ENCODE peak calls at places on chromosomes 2 and 18, in four cellular contexts. U is cardiac fibroblast, S is DND-41, N is AG08395. R is an unnamed sample.

GRCh38 chr2:144514731-144515424 is 5.0 kb downstream of the ZEB2 start:
- DNase-seq in S (no peak), U (peak), N (no peak), R (no peak)

GRCh38 chr2:234974501-234975385 is 22.9 kb downstream of the SH3BP4 start:
- DNase-seq in S (no peak), N (peak), U (peak), R (no peak)

GRCh38 chr18:37385846-37386435 is 179.7 kb downstream of the CELF4 start:
- DNase-seq in N (peak), U (peak), S (no peak), R (no peak)

GRCh38 chr2:239000500-239001073 is 152.7 kb downstream of the TWIST2 start:
- DNase-seq in N (no peak), U (no peak), S (no peak), R (no peak)

GRCh38 chr18:76558881-76559667 is 64.0 kb upstream of the ZNF516 start:
- DNase-seq in U (no peak), N (no peak), S (no peak), R (no peak)

GRCh38 chr2:135532581-135532980 is 1.3 kb downstream of the R3HDM1 start:
- DNase-seq in S (no peak), N (no peak), U (peak), R (no peak)

GRCh38 chr18:46761054-46761769 is 4.4 kb upstream of the ST8SIA5 start:
- DNase-seq in U (no peak), S (no peak), N (no peak), R (no peak)

GRCh38 chr18:51668101-51668500 is 470.6 kb upstream of the MEX3C start:
- DNase-seq in S (peak), N (peak), U (peak), R (peak)

GRCh38 chr18:23137788-23138216 is 2.5 kb downstream of the CABLES1 start:
- DNase-seq in S (no peak), N (no peak), U (no peak), R (no peak)

GRCh38 chr18:70450658-70451253 is 161.9 kb downstream of the SOCS6 start:
- DNase-seq in N (peak), S (no peak), U (peak), R (no peak)

GRCh38 chr2:21585863-21586262 is 462.1 kb downstream of the TDRD15 start:
- DNase-seq in S (no peak), U (no peak), N (no peak), R (no peak)

GRCh38 chr2:174957049-174957448 is 48.1 kb downstream of the CHN1 start:
- DNase-seq in U (no peak), N (no peak), S (no peak), R (no peak)

GRCh38 chr2:97995026-97995733 is 568 bp downstream of the TMEM131 start:
- DNase-seq in S (peak), N (peak), U (peak), R (no peak)

GRCh38 chr18:68275616-68276015 is 439.3 kb downstream of the TMX3 start:
- DNase-seq in S (no peak), U (peak), N (peak), R (no peak)

GRCh38 chr2:1088192-1088860 is 137.7 kb downstream of the SNTG2 start:
- DNase-seq in U (peak), N (peak), S (no peak), R (no peak)

GRCh38 chr2:123958011-123958410 is 67.1 kb upstream of the CNTNAP5 start:
- DNase-seq in N (no peak), S (no peak), U (peak), R (no peak)

GRCh38 chr2:182550234-182550633 is 123.4 kb upstream of the PDE1A start:
- DNase-seq in U (no peak), S (no peak), N (no peak), R (no peak)

GRCh38 chr2:127157651-127158460 is 50.9 kb upstream of the BIN1 start:
- DNase-seq in S (no peak), N (no peak), U (no peak), R (peak)

GRCh38 chr2:45761660-45762059 is 110.2 kb downstream of the PRKCE start:
- DNase-seq in S (no peak), U (no peak), N (no peak), R (no peak)

GRCh38 chr2:150292807-150293206 is 194.7 kb downstream of the RND3 start:
- DNase-seq in N (peak), S (no peak), U (no peak), R (no peak)

GRCh38 chr18:23981369-23981768 is 33.2 kb upstream of the TTC39C start:
- DNase-seq in S (no peak), U (no peak), N (no peak), R (no peak)

GRCh38 chr18:44465337-44465736 is 215.4 kb upstream of the SETBP1 start:
- DNase-seq in S (no peak), N (no peak), U (no peak), R (no peak)

GRCh38 chr2:74894261-74895030 is 60.5 kb downstream of the HK2 start:
- DNase-seq in U (peak), N (peak), S (no peak), R (no peak)

GRCh38 chr2:12288048-12288447 is 428.7 kb upstream of the TRIB2 start:
- DNase-seq in N (no peak), S (no peak), U (no peak), R (no peak)

GRCh38 chr2:85445316-85446295 is 27.1 kb downstream of the SH2D6 start:
- DNase-seq in N (peak), U (peak), S (peak), R (no peak)

GRCh38 chr2:179842498-179843153 is 18.8 kb downstream of the ZNF385B start:
- DNase-seq in N (no peak), S (peak), U (peak), R (peak)

R was measured in neural crest cell.